ENCODE peak calls at places on chromosomes 16 and 17, in eight cellular contexts. One of them, this sample, is unnamed.

GRCh38 chr16:10428433-10429168 is 42.7 kb downstream of the ATF7IP2 start:
- DNase-seq in AG20443: no peak
- DNase-seq in globus pallidus: no peak
- DNase-seq in T follicular helper cell: no peak
- DNase-seq in ELR: no peak
- DNase-seq in NCI-H2107: no peak
- DNase-seq in NCI-H2171 treated with DMSO at 0.1 percent for 48 hours: no peak
- DNase-seq in memory B cell: no peak
- DNase-seq in this sample: no peak

GRCh38 chr16:31529398-31530312 is 2.0 kb downstream of the AHSP start:
- DNase-seq in AG20443: peak
- DNase-seq in globus pallidus: no peak
- DNase-seq in T follicular helper cell: no peak
- DNase-seq in ELR: no peak
- DNase-seq in NCI-H2107: no peak
- DNase-seq in NCI-H2171 treated with DMSO at 0.1 percent for 48 hours: no peak
- DNase-seq in memory B cell: no peak
- DNase-seq in this sample: no peak

GRCh38 chr16:77297996-77298637 is 98.9 kb downstream of the SYCE1L start:
- DNase-seq in AG20443: no peak
- DNase-seq in globus pallidus: no peak
- DNase-seq in T follicular helper cell: no peak
- DNase-seq in ELR: peak
- DNase-seq in NCI-H2107: no peak
- DNase-seq in NCI-H2171 treated with DMSO at 0.1 percent for 48 hours: no peak
- DNase-seq in memory B cell: no peak
- DNase-seq in this sample: no peak

GRCh38 chr17:69093279-69093789 is 32.6 kb upstream of the ABCA9 start:
- DNase-seq in AG20443: no peak
- DNase-seq in globus pallidus: no peak
- DNase-seq in T follicular helper cell: no peak
- DNase-seq in ELR: no peak
- DNase-seq in NCI-H2107: no peak
- DNase-seq in NCI-H2171 treated with DMSO at 0.1 percent for 48 hours: no peak
- DNase-seq in memory B cell: no peak
- DNase-seq in this sample: no peak

GRCh38 chr16:29891525-29892457 is 7.6 kb downstream of the SEZ6L2 start:
- DNase-seq in AG20443: no peak
- DNase-seq in globus pallidus: no peak
- DNase-seq in T follicular helper cell: no peak
- DNase-seq in ELR: no peak
- DNase-seq in NCI-H2107: no peak
- DNase-seq in NCI-H2171 treated with DMSO at 0.1 percent for 48 hours: peak
- DNase-seq in memory B cell: no peak
- DNase-seq in this sample: no peak

GRCh38 chr17:38747385-38748328 is 479 bp downstream of the PCGF2 start:
- DNase-seq in AG20443: peak
- DNase-seq in globus pallidus: no peak
- DNase-seq in T follicular helper cell: no peak
- DNase-seq in ELR: peak
- DNase-seq in NCI-H2107: no peak
- DNase-seq in NCI-H2171 treated with DMSO at 0.1 percent for 48 hours: peak
- DNase-seq in memory B cell: no peak
- DNase-seq in this sample: no peak

GRCh38 chr16:50845296-50845695 is 103.4 kb downstream of the CYLD start:
- DNase-seq in AG20443: no peak
- DNase-seq in globus pallidus: no peak
- DNase-seq in T follicular helper cell: no peak
- DNase-seq in ELR: no peak
- DNase-seq in NCI-H2107: no peak
- DNase-seq in NCI-H2171 treated with DMSO at 0.1 percent for 48 hours: no peak
- DNase-seq in memory B cell: no peak
- DNase-seq in this sample: no peak

GRCh38 chr16:49556252-49557069 is 182.9 kb downstream of the C16orf78 start:
- DNase-seq in AG20443: no peak
- DNase-seq in globus pallidus: no peak
- DNase-seq in T follicular helper cell: no peak
- DNase-seq in ELR: peak
- DNase-seq in NCI-H2107: no peak
- DNase-seq in NCI-H2171 treated with DMSO at 0.1 percent for 48 hours: peak
- DNase-seq in memory B cell: no peak
- DNase-seq in this sample: no peak

GRCh38 chr17:79033741-79034501 is 10.0 kb downstream of the C1QTNF1 start:
- DNase-seq in AG20443: no peak
- DNase-seq in globus pallidus: peak
- DNase-seq in T follicular helper cell: no peak
- DNase-seq in ELR: no peak
- DNase-seq in NCI-H2107: peak
- DNase-seq in NCI-H2171 treated with DMSO at 0.1 percent for 48 hours: peak
- DNase-seq in memory B cell: no peak
- DNase-seq in this sample: no peak

GRCh38 chr16:11105038-11105903 is 150.7 kb downstream of the SOCS1 start:
- DNase-seq in AG20443: peak
- DNase-seq in globus pallidus: peak
- DNase-seq in T follicular helper cell: no peak
- DNase-seq in ELR: peak
- DNase-seq in NCI-H2107: peak
- DNase-seq in NCI-H2171 treated with DMSO at 0.1 percent for 48 hours: peak
- DNase-seq in memory B cell: peak
- DNase-seq in this sample: peak

GRCh38 chr16:46607529-46607928 is 13.7 kb downstream of the SHCBP1 start:
- DNase-seq in AG20443: peak
- DNase-seq in globus pallidus: peak
- DNase-seq in T follicular helper cell: no peak
- DNase-seq in ELR: peak
- DNase-seq in NCI-H2107: no peak
- DNase-seq in NCI-H2171 treated with DMSO at 0.1 percent for 48 hours: peak
- DNase-seq in memory B cell: peak
- DNase-seq in this sample: no peak

GRCh38 chr16:60318486-60318885 is 1584.4 kb upstream of the GOT2 start:
- DNase-seq in AG20443: no peak
- DNase-seq in globus pallidus: no peak
- DNase-seq in T follicular helper cell: no peak
- DNase-seq in ELR: no peak
- DNase-seq in NCI-H2107: no peak
- DNase-seq in NCI-H2171 treated with DMSO at 0.1 percent for 48 hours: no peak
- DNase-seq in memory B cell: no peak
- DNase-seq in this sample: no peak